ENCODE peak calls at places on chromosomes 16 and 17, in six cellular contexts. Z is aorta, N is heart left ventricle, B is neural progenitor cell, T is transverse colon, E is IMR-90. O is an unnamed sample.

GRCh38 chr16:69537706-69538080 is 28.1 kb upstream of the NFAT5 start:
- DNase-seq in E (no peak), N (no peak), B (no peak), T (no peak), Z (no peak), O (no peak)

GRCh38 chr17:8016632-8017424 is 14.4 kb downstream of the GUCY2D start:
- DNase-seq in E (no peak), B (peak; percentile 80), T (peak; percentile 69), N (no peak), Z (no peak), O (peak; percentile 80)

GRCh38 chr16:87835882-87836331 is 33.4 kb downstream of the SLC7A5 start:
- DNase-seq in E (no peak), N (peak; percentile 71), T (no peak), B (no peak), Z (no peak), O (no peak)

GRCh38 chr16:65312795-65313194 is 190.9 kb upstream of the CDH11 start:
- DNase-seq in B (no peak), T (no peak), N (no peak), E (peak; percentile 78), Z (no peak), O (no peak)

GRCh38 chr17:8117980-8118768 is at the start of gene ALOXE3:
- DNase-seq in T (peak; percentile 55), N (no peak), B (peak; percentile 59), Z (peak; percentile 78), E (peak; percentile 64), O (no peak)

GRCh38 chr16:75621170-75621477 is 2.0 kb downstream of the ADAT1 start:
- DNase-seq in B (peak; percentile 52), T (no peak), Z (no peak), E (peak; percentile 55), N (no peak), O (no peak)

GRCh38 chr17:45052052-45052772 is 780 bp upstream of the DCAKD start:
- DNase-seq in T (peak; percentile 68), N (peak; percentile 61), B (peak; percentile 79), Z (peak; percentile 88), E (no peak), O (peak; percentile 41)

GRCh38 chr17:44610871-44611270 is 45.4 kb upstream of the MEIOC start:
- DNase-seq in B (no peak), Z (no peak), T (no peak), E (no peak), N (no peak), O (no peak)

GRCh38 chr17:28053725-28054124 is 11.2 kb downstream of the NLK start:
- DNase-seq in T (no peak), Z (no peak), E (no peak), N (no peak), B (no peak), O (no peak)

GRCh38 chr17:8124350-8125195 is 667 bp upstream of the HES7 start:
- DNase-seq in E (peak; percentile 36), Z (no peak), N (no peak), T (no peak), B (peak; percentile 46), O (no peak)

GRCh38 chr17:69717214-69717613 is 302.7 kb downstream of the MAP2K6 start:
- DNase-seq in N (no peak), T (no peak), E (no peak), B (no peak), Z (no peak), O (no peak)

GRCh38 chr16:64409762-64410161 is 712.1 kb downstream of the CDH11 start:
- DNase-seq in E (no peak), N (no peak), T (no peak), B (no peak), Z (no peak), O (no peak)

GRCh38 chr16:11097782-11098167 is 153.4 kb downstream of the CLEC16A start:
- DNase-seq in E (no peak), T (no peak), B (no peak), Z (no peak), N (no peak), O (no peak)

GRCh38 chr17:66555605-66556004 is 253.2 kb downstream of the PRKCA start:
- DNase-seq in T (no peak), B (no peak), Z (no peak), N (no peak), E (no peak), O (no peak)

GRCh38 chr16:78775161-78775561 is 675.7 kb downstream of the WWOX start:
- DNase-seq in T (no peak), B (no peak), E (no peak), N (no peak), Z (no peak), O (no peak)

GRCh38 chr16:48574148-48574547 is 35.8 kb downstream of the N4BP1 start:
- DNase-seq in E (no peak), N (no peak), T (no peak), Z (no peak), B (no peak), O (no peak)

GRCh38 chr16:48576927-48577326 is 33.1 kb downstream of the N4BP1 start:
- DNase-seq in Z (no peak), N (no peak), B (no peak), E (peak; percentile 28), T (no peak), O (no peak)

GRCh38 chr16:48575471-48576050 is 34.4 kb downstream of the N4BP1 start:
- DNase-seq in N (no peak), Z (no peak), E (no peak), B (no peak), T (no peak), O (no peak)

GRCh38 chr16:48574766-48575165 is 35.2 kb downstream of the N4BP1 start:
- DNase-seq in B (no peak), E (no peak), N (no peak), Z (no peak), T (no peak), O (no peak)
- H3K4me1 ChIP-seq in B (no peaks in the 10 kb centered on the region), E (peaks cover 7% of the 10 kb centered on the region), N (peaks cover 32% of the 10 kb centered on the region), Z (no peaks in the 10 kb centered on the region), T (peaks cover 11% of the 10 kb centered on the region), O (peaks cover 32% of the 10 kb centered on the region)

DNA sequence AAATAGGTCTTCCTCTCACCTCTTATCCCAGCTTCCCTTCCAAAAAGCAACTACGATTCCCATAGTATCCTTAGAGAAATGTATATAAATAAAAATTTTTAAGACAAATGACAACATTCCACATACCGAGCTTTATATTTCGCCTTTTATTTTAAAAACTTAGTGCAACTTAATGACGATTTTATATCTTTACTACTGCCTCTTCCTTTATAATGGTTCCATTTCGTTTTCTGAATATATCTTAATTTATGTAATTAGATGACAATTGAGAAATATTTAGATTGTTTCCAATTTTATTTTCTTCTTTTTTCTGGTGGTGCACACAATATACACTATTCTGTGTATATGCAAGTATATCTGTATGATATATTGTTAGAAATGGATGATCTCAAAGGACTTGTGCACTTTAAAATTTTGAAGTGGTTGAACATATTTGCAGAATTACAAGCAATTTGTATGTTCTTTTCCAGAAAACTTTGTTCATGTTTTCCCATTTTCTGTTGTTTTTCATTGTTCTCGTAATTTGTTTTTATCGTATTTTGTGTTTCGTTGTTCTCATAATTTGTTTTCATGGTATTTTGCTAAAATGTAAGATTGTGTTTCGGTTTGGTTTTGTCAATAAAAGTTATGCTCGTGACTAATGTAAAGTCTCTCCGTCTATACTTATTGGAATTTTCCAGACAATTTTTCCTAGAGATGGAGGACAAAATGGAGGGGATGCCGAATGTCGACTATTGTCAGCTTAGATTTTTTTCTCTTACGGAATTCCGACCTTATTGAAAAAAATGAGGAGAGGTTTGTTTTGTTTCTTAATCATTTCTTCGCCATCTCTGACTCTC is 20.4 kb upstream of the HOXB13 start:
- DNase-seq in N (no peak), T (no peak), E (no peak), Z (no peak), B (no peak), O (no peak)
- H3K4me1 ChIP-seq in N (no peaks in the 10 kb centered on the region), T (no peaks in the 10 kb centered on the region), E (no peaks in the 10 kb centered on the region), Z (no peaks in the 10 kb centered on the region), B (no peaks in the 10 kb centered on the region), O (no peaks in the 10 kb centered on the region)

DNA sequence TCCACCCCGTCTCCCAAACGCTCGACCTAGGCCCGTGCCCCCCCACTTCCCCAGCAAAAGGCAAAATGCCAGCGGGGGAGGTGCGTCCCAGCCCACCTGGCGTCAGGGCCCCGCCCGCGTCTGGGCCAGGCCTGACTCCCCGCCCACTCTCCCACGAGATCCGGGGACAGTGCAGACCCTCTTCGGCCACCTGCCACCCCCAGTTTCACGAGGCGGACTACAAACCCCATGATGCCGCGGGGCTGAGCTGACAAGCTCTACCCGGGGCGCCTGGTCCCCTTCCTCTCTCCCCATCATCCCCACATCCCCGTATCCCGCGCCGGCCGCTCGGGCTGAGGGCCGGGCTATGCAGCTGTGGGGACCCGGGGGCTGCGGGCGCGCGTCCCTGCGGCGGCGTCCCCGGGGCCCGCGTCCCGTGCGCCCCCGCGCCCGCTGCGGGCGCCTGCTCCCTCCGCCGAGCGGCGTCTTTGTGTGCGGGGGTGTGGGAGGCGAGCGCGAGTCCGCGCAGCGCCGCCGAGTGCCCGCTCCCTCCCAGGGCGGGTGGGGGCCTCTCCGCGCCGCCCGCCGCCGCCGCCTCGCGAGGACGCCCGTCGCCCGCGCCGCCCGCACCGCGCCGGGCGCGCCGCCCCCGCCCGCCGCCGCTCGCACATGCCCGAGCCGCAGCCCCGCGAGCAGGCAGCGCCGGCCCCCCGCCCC is at the start of gene ANKRD13B:
- DNase-seq in E (no peak), N (peak; percentile 69), B (peak; percentile 76), Z (peak; percentile 87), T (peak; percentile 55), O (no peak)
- H3K4me1 ChIP-seq in E (peaks cover 32% of the 10 kb centered on the region), N (peaks cover 62% of the 10 kb centered on the region), B (peaks cover 62% of the 10 kb centered on the region), Z (no peaks in the 10 kb centered on the region), T (peaks cover 47% of the 10 kb centered on the region), O (peaks cover 25% of the 10 kb centered on the region)

DNA sequence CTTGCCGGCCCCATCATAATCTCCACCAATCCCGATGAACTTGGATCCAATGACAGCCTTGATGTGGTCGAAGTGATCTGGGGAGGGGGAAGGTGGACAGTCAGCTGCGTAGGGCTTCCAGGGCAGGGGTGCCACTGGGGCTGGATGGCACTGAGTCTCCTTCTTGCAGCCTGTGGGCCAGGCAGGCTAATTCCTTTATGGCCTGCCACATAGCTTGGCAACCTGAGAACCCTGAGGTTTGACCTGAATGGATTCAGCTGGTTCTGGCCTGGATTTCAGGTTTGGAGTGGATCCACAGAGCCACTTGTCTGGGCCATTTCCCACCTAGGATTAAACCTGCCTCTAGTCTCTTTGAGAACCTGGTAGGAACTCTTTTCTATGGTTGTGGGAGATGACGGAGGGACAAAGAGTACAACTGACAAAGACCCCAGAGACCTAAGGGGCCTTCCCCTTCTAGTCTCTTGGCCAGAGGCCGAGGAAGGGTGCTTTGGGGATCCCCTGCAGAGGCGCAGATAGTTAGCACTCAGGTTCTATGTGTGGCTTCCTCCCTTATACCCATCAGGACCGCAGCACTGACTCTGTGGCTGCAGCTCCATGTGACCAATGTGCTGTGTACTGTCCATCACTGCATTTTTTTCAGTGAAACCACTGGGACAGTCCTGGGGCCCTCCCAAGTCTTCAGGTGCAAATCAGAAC is 9.2 kb upstream of the DPEP3 start:
- DNase-seq in N (no peak), Z (no peak), B (no peak), E (no peak), T (no peak), O (no peak)
- H3K4me1 ChIP-seq in N (peaks cover 19% of the 10 kb centered on the region), Z (no peaks in the 10 kb centered on the region), B (no peaks in the 10 kb centered on the region), E (peaks cover 5% of the 10 kb centered on the region), T (peaks cover 6% of the 10 kb centered on the region), O (no peaks in the 10 kb centered on the region)

O was measured in lung.